ENCODE peak calls at places on chromosomes 2 and 18, in five cellular contexts. One of them, this sample, is unnamed.
A peak's percentile ranks its signal among the peaks of the same experiment; 100 is the strongest.

GRCh38 chr2:215611609-215612386 is 175.9 kb upstream of the FN1 start:
- DNase-seq in GM12865: peak; percentile 17
- DNase-seq in CD8-positive, alpha-beta T cell: no peak
- DNase-seq in NCI-H1930: no peak
- DNase-seq in KBM-7: no peak
- DNase-seq in this sample: no peak

GRCh38 chr18:39555511-39555910 is 1989.9 kb upstream of the CELF4 start:
- DNase-seq in GM12865: no peak
- DNase-seq in CD8-positive, alpha-beta T cell: no peak
- DNase-seq in NCI-H1930: no peak
- DNase-seq in KBM-7: no peak
- DNase-seq in this sample: no peak

GRCh38 chr2:178412047-178412446 is 38.9 kb downstream of the PRKRA start:
- DNase-seq in GM12865: no peak
- DNase-seq in CD8-positive, alpha-beta T cell: no peak
- DNase-seq in NCI-H1930: no peak
- DNase-seq in KBM-7: no peak
- DNase-seq in this sample: no peak

GRCh38 chr2:226802573-226802972 is 3.0 kb upstream of the IRS1 start:
- DNase-seq in GM12865: peak; percentile 77
- DNase-seq in CD8-positive, alpha-beta T cell: no peak
- DNase-seq in NCI-H1930: peak; percentile 66
- DNase-seq in KBM-7: peak; percentile 57
- DNase-seq in this sample: peak; percentile 76

GRCh38 chr18:1246827-1247226 is 342.2 kb downstream of the ADCYAP1 start:
- DNase-seq in GM12865: no peak
- DNase-seq in CD8-positive, alpha-beta T cell: no peak
- DNase-seq in NCI-H1930: no peak
- DNase-seq in KBM-7: no peak
- DNase-seq in this sample: no peak

GRCh38 chr2:233234264-233234663 is 17.2 kb upstream of the ATG16L1 start:
- DNase-seq in GM12865: no peak
- DNase-seq in CD8-positive, alpha-beta T cell: no peak
- DNase-seq in NCI-H1930: no peak
- DNase-seq in KBM-7: no peak
- DNase-seq in this sample: no peak

GRCh38 chr2:202335791-202336467 is 40.2 kb upstream of the BMPR2 start:
- DNase-seq in GM12865: no peak
- DNase-seq in CD8-positive, alpha-beta T cell: no peak
- DNase-seq in NCI-H1930: no peak
- DNase-seq in KBM-7: no peak
- DNase-seq in this sample: no peak

GRCh38 chr2:119590873-119591272 is 46.6 kb downstream of the CFAP221 start:
- DNase-seq in GM12865: no peak
- DNase-seq in CD8-positive, alpha-beta T cell: no peak
- DNase-seq in NCI-H1930: no peak
- DNase-seq in KBM-7: no peak
- DNase-seq in this sample: no peak

GRCh38 chr2:134379293-134379692 is 125.4 kb downstream of the MGAT5 start:
- DNase-seq in GM12865: no peak
- DNase-seq in CD8-positive, alpha-beta T cell: no peak
- DNase-seq in NCI-H1930: no peak
- DNase-seq in KBM-7: no peak
- DNase-seq in this sample: no peak

GRCh38 chr2:97935719-97936161 is 60.0 kb downstream of the TMEM131 start:
- DNase-seq in GM12865: no peak
- DNase-seq in CD8-positive, alpha-beta T cell: no peak
- DNase-seq in NCI-H1930: peak; percentile 18
- DNase-seq in KBM-7: peak; percentile 19
- DNase-seq in this sample: peak; percentile 54

GRCh38 chr2:29628882-29629281 is 292.5 kb downstream of the ALK start:
- DNase-seq in GM12865: no peak
- DNase-seq in CD8-positive, alpha-beta T cell: no peak
- DNase-seq in NCI-H1930: no peak
- DNase-seq in KBM-7: no peak
- DNase-seq in this sample: no peak

GRCh38 chr18:56873441-56874140 is 222.4 kb downstream of the WDR7 start:
- DNase-seq in GM12865: no peak
- DNase-seq in CD8-positive, alpha-beta T cell: peak; percentile 28
- DNase-seq in NCI-H1930: no peak
- DNase-seq in KBM-7: peak; percentile 38
- DNase-seq in this sample: no peak